ENCODE peak calls at places on chromosomes 7 and 10, in five cellular contexts. One of them, this sample, is unnamed.
A peak's percentile ranks its signal among the peaks of the same experiment; 100 is the strongest.

GRCh38 chr7:16412535-16413247 is 8.6 kb downstream of the CRPPA start:
- DNase-seq in SK-N-SH: no peak
- DNase-seq in endodermal cell: no peak
- DNase-seq in A673: no peak
- DNase-seq in neuronal stem cell: no peak
- DNase-seq in this sample: no peak

GRCh38 chr7:140672382-140673062 is at the start of gene ADCK2:
- DNase-seq in neuronal stem cell: no peak
- DNase-seq in SK-N-SH: peak; percentile 99
- DNase-seq in endodermal cell: peak; percentile 87
- DNase-seq in A673: peak; percentile 35
- DNase-seq in this sample: no peak

GRCh38 chr7:1197997-1198632 is 34.6 kb upstream of the UNCX start:
- DNase-seq in neuronal stem cell: no peak
- DNase-seq in SK-N-SH: no peak
- DNase-seq in endodermal cell: no peak
- DNase-seq in A673: peak; percentile 81
- DNase-seq in this sample: peak; percentile 90

GRCh38 chr7:33901847-33902246 is 3.5 kb upstream of the BMPER start:
- DNase-seq in endodermal cell: peak; percentile 65
- DNase-seq in neuronal stem cell: no peak
- DNase-seq in SK-N-SH: no peak
- DNase-seq in A673: no peak
- DNase-seq in this sample: no peak

GRCh38 chr7:150937848-150938561 is 40.1 kb downstream of the KCNH2 start:
- DNase-seq in neuronal stem cell: no peak
- DNase-seq in SK-N-SH: peak; percentile 41
- DNase-seq in endodermal cell: no peak
- DNase-seq in A673: peak; percentile 33
- DNase-seq in this sample: peak; percentile 4

GRCh38 chr7:38748056-38748610 is 117.0 kb upstream of the AMPH start:
- DNase-seq in neuronal stem cell: no peak
- DNase-seq in A673: peak; percentile 26
- DNase-seq in endodermal cell: no peak
- DNase-seq in SK-N-SH: peak; percentile 16
- DNase-seq in this sample: no peak

GRCh38 chr7:107609861-107610260 is 29.8 kb downstream of the BCAP29 start:
- DNase-seq in neuronal stem cell: no peak
- DNase-seq in A673: peak; percentile 37
- DNase-seq in SK-N-SH: peak; percentile 48
- DNase-seq in endodermal cell: no peak
- DNase-seq in this sample: no peak

GRCh38 chr10:129853236-129853946 is 110.7 kb downstream of the EBF3 start:
- DNase-seq in endodermal cell: no peak
- DNase-seq in A673: peak; percentile 75
- DNase-seq in SK-N-SH: peak; percentile 48
- DNase-seq in neuronal stem cell: no peak
- DNase-seq in this sample: no peak

GRCh38 chr10:78277734-78278404 is 244.2 kb downstream of the RPS24 start:
- DNase-seq in neuronal stem cell: no peak
- DNase-seq in SK-N-SH: peak; percentile 36
- DNase-seq in A673: no peak
- DNase-seq in endodermal cell: no peak
- DNase-seq in this sample: no peak

GRCh38 chr10:137606-138005 is 2.4 kb downstream of the ZMYND11 start:
- DNase-seq in A673: no peak
- DNase-seq in neuronal stem cell: no peak
- DNase-seq in endodermal cell: no peak
- DNase-seq in SK-N-SH: no peak
- DNase-seq in this sample: no peak

GRCh38 chr7:3517344-3517743 is 216.3 kb downstream of the SDK1 start:
- DNase-seq in A673: no peak
- DNase-seq in SK-N-SH: no peak
- DNase-seq in neuronal stem cell: no peak
- DNase-seq in endodermal cell: no peak
- DNase-seq in this sample: no peak

GRCh38 chr7:471866-472639 is 47.6 kb downstream of the PDGFA start:
- DNase-seq in endodermal cell: no peak
- DNase-seq in A673: peak; percentile 53
- DNase-seq in neuronal stem cell: no peak
- DNase-seq in SK-N-SH: no peak
- DNase-seq in this sample: peak; percentile 83

GRCh38 chr10:48456361-48456804 is 148.5 kb downstream of the ARHGAP22 start:
- DNase-seq in neuronal stem cell: no peak
- DNase-seq in A673: no peak
- DNase-seq in SK-N-SH: peak; percentile 82
- DNase-seq in endodermal cell: peak; percentile 50
- DNase-seq in this sample: no peak

GRCh38 chr10:99394761-99395386 is 35.5 kb downstream of the GOT1 start:
- DNase-seq in A673: no peak
- DNase-seq in endodermal cell: no peak
- DNase-seq in SK-N-SH: no peak
- DNase-seq in neuronal stem cell: no peak
- DNase-seq in this sample: no peak

GRCh38 chr10:4770766-4771553 is 55.0 kb upstream of the AKR1E2 start:
- DNase-seq in neuronal stem cell: no peak
- DNase-seq in A673: peak; percentile 86
- DNase-seq in SK-N-SH: peak; percentile 8
- DNase-seq in endodermal cell: no peak
- DNase-seq in this sample: peak; percentile 94

GRCh38 chr7:7620644-7621210 is 19.8 kb upstream of the UMAD1 start:
- DNase-seq in endodermal cell: no peak
- DNase-seq in SK-N-SH: peak; percentile 50
- DNase-seq in A673: no peak
- DNase-seq in neuronal stem cell: no peak
- DNase-seq in this sample: no peak

GRCh38 chr7:106824458-106824857 is 40.6 kb upstream of the PIK3CG start:
- DNase-seq in endodermal cell: no peak
- DNase-seq in neuronal stem cell: no peak
- DNase-seq in SK-N-SH: no peak
- DNase-seq in A673: no peak
- DNase-seq in this sample: no peak

GRCh38 chr7:19900118-19900517 is 126.7 kb upstream of the TMEM196 start:
- DNase-seq in SK-N-SH: no peak
- DNase-seq in A673: no peak
- DNase-seq in endodermal cell: no peak
- DNase-seq in neuronal stem cell: no peak
- DNase-seq in this sample: no peak

GRCh38 chr7:17580141-17580540 is 281.7 kb downstream of the AHR start:
- DNase-seq in endodermal cell: no peak
- DNase-seq in neuronal stem cell: no peak
- DNase-seq in SK-N-SH: no peak
- DNase-seq in A673: peak; percentile 25
- DNase-seq in this sample: peak; percentile 63

GRCh38 chr10:91552706-91553105 is 80.2 kb downstream of the PPP1R3C start:
- DNase-seq in SK-N-SH: no peak
- DNase-seq in neuronal stem cell: no peak
- DNase-seq in endodermal cell: peak; percentile 65
- DNase-seq in A673: no peak
- DNase-seq in this sample: no peak
- H3K4me3 ChIP-seq in SK-N-SH: no peak overlapping the region
- H3K4me3 ChIP-seq in neuronal stem cell: no peak overlapping the region
- H3K4me3 ChIP-seq in endodermal cell: no peak overlapping the region
- H3K4me3 ChIP-seq in A673: no peak overlapping the region
- H3K4me3 ChIP-seq in this sample: no peak overlapping the region

GRCh38 chr10:114491933-114492332 is 87.6 kb upstream of the AFAP1L2 start:
- DNase-seq in A673: no peak
- DNase-seq in SK-N-SH: no peak
- DNase-seq in neuronal stem cell: no peak
- DNase-seq in endodermal cell: no peak
- DNase-seq in this sample: no peak
- H3K36me3 ChIP-seq in A673: no peaks in the 10 kb centered on the region
- H3K36me3 ChIP-seq in SK-N-SH: no peaks in the 10 kb centered on the region
- H3K36me3 ChIP-seq in neuronal stem cell: peaks cover under 1% of the 10 kb centered on the region
- H3K36me3 ChIP-seq in endodermal cell: peaks cover 6% of the 10 kb centered on the region
- H3K36me3 ChIP-seq in this sample: no peaks in the 10 kb centered on the region

GRCh38 chr10:117699436-117700075 is 157.0 kb downstream of the EMX2 start:
- DNase-seq in A673: no peak
- DNase-seq in endodermal cell: no peak
- DNase-seq in SK-N-SH: no peak
- DNase-seq in neuronal stem cell: no peak
- DNase-seq in this sample: no peak
- H3K4me3 ChIP-seq in A673: no peak overlapping the region
- H3K4me3 ChIP-seq in endodermal cell: no peak overlapping the region
- H3K4me3 ChIP-seq in SK-N-SH: no peak overlapping the region
- H3K4me3 ChIP-seq in neuronal stem cell: no peak overlapping the region
- H3K4me3 ChIP-seq in this sample: no peak overlapping the region

GRCh38 chr7:44211126-44211675 is 10.4 kb downstream of the YKT6 start:
- DNase-seq in neuronal stem cell: no peak
- DNase-seq in A673: no peak
- DNase-seq in SK-N-SH: no peak
- DNase-seq in endodermal cell: no peak
- DNase-seq in this sample: no peak
- H3K36me3 ChIP-seq in neuronal stem cell: peaks cover 45% of the 10 kb centered on the region
- H3K36me3 ChIP-seq in A673: peaks cover 43% of the 10 kb centered on the region
- H3K36me3 ChIP-seq in SK-N-SH: peaks cover 57% of the 10 kb centered on the region
- H3K36me3 ChIP-seq in endodermal cell: peaks cover 82% of the 10 kb centered on the region
- H3K36me3 ChIP-seq in this sample: peaks cover 48% of the 10 kb centered on the region

GRCh38 chr7:21941570-21942224 is 4.0 kb downstream of the CDCA7L start:
- DNase-seq in SK-N-SH: peak; percentile 53
- DNase-seq in endodermal cell: peak; percentile 68
- DNase-seq in neuronal stem cell: no peak
- DNase-seq in A673: peak; percentile 24
- DNase-seq in this sample: no peak
- H3K4me3 ChIP-seq in SK-N-SH: no peak overlapping the region
- H3K4me3 ChIP-seq in endodermal cell: no peak overlapping the region
- H3K4me3 ChIP-seq in neuronal stem cell: no peak overlapping the region
- H3K4me3 ChIP-seq in A673: no peak overlapping the region
- H3K4me3 ChIP-seq in this sample: no peak overlapping the region